ENCODE peak calls at places on chromosomes 13 and 19, in five cellular contexts. Z, W, T, C and Q are unnamed samples.

GRCh38 chr19:43612374-43612773 is 486 bp downstream of the SRRM5 start:
- DNase-seq in Z (no peak), C (no peak), W (no peak), T (no peak), Q (no peak)

GRCh38 chr19:45677351-45678230 is 9.6 kb downstream of the GIPR start:
- DNase-seq in T (peak), W (peak), C (peak), Z (peak), Q (peak)

GRCh38 chr19:29694669-29695627 is 20.1 kb downstream of the C19orf12 start:
- DNase-seq in Z (no peak), W (peak), T (peak), C (peak), Q (peak)

GRCh38 chr13:66837246-66837645 is 392.9 kb downstream of the PCDH9 start:
- DNase-seq in T (no peak), C (no peak), Z (no peak), W (no peak), Q (no peak)

GRCh38 chr19:51607077-51607476 is 23.1 kb downstream of the SIGLEC5 start:
- DNase-seq in Z (no peak), W (no peak), C (no peak), T (no peak), Q (no peak)

GRCh38 chr13:22828081-22828480 is 352.7 kb upstream of the SGCG start:
- DNase-seq in T (no peak), C (no peak), W (no peak), Z (no peak), Q (no peak)

GRCh38 chr19:38004100-38004504 is 97.1 kb downstream of the SIPA1L3 start:
- DNase-seq in C (no peak), T (peak), Z (no peak), W (peak), Q (no peak)

GRCh38 chr19:55626350-55626749 is 2.0 kb upstream of the ZNF784 start:
- DNase-seq in W (no peak), T (no peak), Z (no peak), C (no peak), Q (no peak)

GRCh38 chr13:89966524-89966923 is 1381.0 kb upstream of the MIR17HG start:
- DNase-seq in C (no peak), Z (no peak), W (no peak), T (no peak), Q (no peak)

GRCh38 chr13:27168870-27169525 is 2.6 kb downstream of the USP12 start:
- DNase-seq in C (no peak), T (peak), W (no peak), Z (no peak), Q (no peak)

GRCh38 chr19:1116726-1117581 is 13.2 kb downstream of the GPX4 start:
- DNase-seq in Z (no peak), W (no peak), C (no peak), T (no peak), Q (no peak)

GRCh38 chr13:112131081-112131739 is 64.3 kb downstream of the SOX1 start:
- DNase-seq in W (no peak), T (no peak), C (no peak), Z (no peak), Q (no peak)

GRCh38 chr19:1455336-1456120 is 5.6 kb downstream of the APC2 start:
- DNase-seq in T (peak), Z (peak), W (no peak), C (no peak), Q (no peak)

GRCh38 chr13:99929866-99930265 is 41.7 kb downstream of the ZIC5 start:
- DNase-seq in C (no peak), W (no peak), T (no peak), Z (no peak), Q (no peak)

GRCh38 chr19:38742906-38743305 is 1.4 kb downstream of the CAPN12 start:
- DNase-seq in T (peak), Z (no peak), C (no peak), W (no peak), Q (peak)

GRCh38 chr13:114101325-114101821 is 31.1 kb downstream of the RASA3 start:
- DNase-seq in W (no peak), C (no peak), T (no peak), Z (no peak), Q (peak)

GRCh38 chr19:14979498-14980255 is at the start of gene SLC1A6:
- DNase-seq in W (no peak), Z (no peak), C (no peak), T (no peak), Q (no peak)

GRCh38 chr19:32642771-32643170 is 32.2 kb downstream of the ANKRD27 start:
- DNase-seq in C (no peak), W (no peak), T (no peak), Z (no peak), Q (no peak)

GRCh38 chr19:18226956-18227780 is 930 bp upstream of the PDE4C start:
- DNase-seq in T (no peak), W (no peak), C (no peak), Z (no peak), Q (no peak)

GRCh38 chr19:46571495-46571894 is 29.6 kb upstream of the CALM3 start:
- DNase-seq in T (peak), Z (peak), W (no peak), C (peak), Q (no peak)

GRCh38 chr13:108315273-108315672 is 45.8 kb downstream of the TNFSF13B start:
- DNase-seq in W (no peak), T (no peak), C (no peak), Z (no peak), Q (no peak)

GRCh38 chr13:40063278-40063698 is 407.8 kb downstream of the COG6 start:
- DNase-seq in C (no peak), W (no peak), T (no peak), Z (no peak), Q (no peak)

GRCh38 chr13:98890186-98890585 is 87.7 kb downstream of the DOCK9 start:
- DNase-seq in C (no peak), T (peak), W (no peak), Z (no peak), Q (no peak)

GRCh38 chr19:4914736-4915501 is 5.6 kb downstream of the UHRF1 start:
- DNase-seq in C (no peak), Z (no peak), W (no peak), T (peak), Q (no peak)

GRCh38 chr13:50334944-50335343 is 319.7 kb downstream of the KCNRG start:
- DNase-seq in W (no peak), Z (no peak), T (peak), C (no peak), Q (no peak)

GRCh38 chr19:33780746-33781145 is 15.9 kb upstream of the KCTD15 start:
- DNase-seq in W (no peak), T (no peak), Z (no peak), C (no peak), Q (no peak)

GRCh38 chr13:110714798-110715394 is 1.4 kb downstream of the ING1 start:
- DNase-seq in C (peak), T (peak), W (peak), Z (peak), Q (peak)

GRCh38 chr19:6248856-6249255 is 30.9 kb downstream of the MLLT1 start:
- DNase-seq in T (no peak), Z (no peak), W (no peak), C (no peak), Q (no peak)

GRCh38 chr13:30052127-30052526 is 201.7 kb upstream of the UBL3 start:
- DNase-seq in Z (no peak), T (no peak), W (no peak), C (no peak), Q (no peak)

GRCh38 chr13:113448885-113449692 is 4.2 kb downstream of the ADPRHL1 start:
- DNase-seq in Z (peak), T (no peak), W (peak), C (no peak), Q (no peak)

GRCh38 chr19:14167013-14167593 is 30.7 kb upstream of the ASF1B start:
- DNase-seq in W (no peak), T (no peak), C (no peak), Z (no peak), Q (no peak)

GRCh38 chr13:75061909-75062308 is 420.1 kb downstream of the TBC1D4 start:
- DNase-seq in T (no peak), C (no peak), W (no peak), Z (no peak), Q (no peak)